ENCODE peak calls at places on chromosomes 5 and 9, in four cellular contexts. One of them, this sample, is unnamed. For H3K27me3, the result is how much of the 10 kb centered on the place peaks cover.

GRCh38 chr5:133222979-133223378 is 171.2 kb downstream of the HSPA4 start:
- DNase-seq in HCT116: no peak
- DNase-seq in stomach: no peak
- DNase-seq in CD8-positive, alpha-beta memory T cell: no peak
- DNase-seq in this sample: no peak

GRCh38 chr5:36305571-36306326 is 4.0 kb upstream of the RANBP3L start:
- DNase-seq in HCT116: peak
- DNase-seq in CD8-positive, alpha-beta memory T cell: peak
- DNase-seq in stomach: peak
- DNase-seq in this sample: no peak

GRCh38 chr5:59732806-59733205 is 160.7 kb downstream of the PDE4D start:
- DNase-seq in HCT116: no peak
- DNase-seq in CD8-positive, alpha-beta memory T cell: no peak
- DNase-seq in stomach: no peak
- DNase-seq in this sample: no peak

GRCh38 chr9:93958121-93958874 is 3.1 kb upstream of the BARX1 start:
- DNase-seq in stomach: no peak
- DNase-seq in CD8-positive, alpha-beta memory T cell: no peak
- DNase-seq in HCT116: no peak
- DNase-seq in this sample: no peak

GRCh38 chr5:58462154-58462553 is 2.3 kb upstream of the PLK2 start:
- DNase-seq in HCT116: peak
- DNase-seq in CD8-positive, alpha-beta memory T cell: no peak
- DNase-seq in stomach: no peak
- DNase-seq in this sample: no peak

GRCh38 chr5:137503456-137503855 is 4.3 kb upstream of the SPOCK1 start:
- DNase-seq in stomach: no peak
- DNase-seq in HCT116: no peak
- DNase-seq in CD8-positive, alpha-beta memory T cell: no peak
- DNase-seq in this sample: no peak

GRCh38 chr5:170508036-170508435 is 4.2 kb downstream of the KCNIP1 start:
- DNase-seq in HCT116: no peak
- DNase-seq in CD8-positive, alpha-beta memory T cell: no peak
- DNase-seq in stomach: no peak
- DNase-seq in this sample: peak

GRCh38 chr5:115480245-115480644 is 64.3 kb downstream of the FEM1C start:
- DNase-seq in HCT116: no peak
- DNase-seq in stomach: no peak
- DNase-seq in CD8-positive, alpha-beta memory T cell: no peak
- DNase-seq in this sample: no peak

GRCh38 chr5:52801329-52801728 is 13.6 kb downstream of the ITGA1 start:
- DNase-seq in HCT116: no peak
- DNase-seq in CD8-positive, alpha-beta memory T cell: no peak
- DNase-seq in stomach: no peak
- DNase-seq in this sample: no peak

GRCh38 chr9:97846347-97846746 is 6.7 kb upstream of the FOXE1 start:
- DNase-seq in CD8-positive, alpha-beta memory T cell: no peak
- DNase-seq in HCT116: no peak
- DNase-seq in stomach: no peak
- DNase-seq in this sample: no peak
- H3K27me3 ChIP-seq in CD8-positive, alpha-beta memory T cell: under half
- H3K27me3 ChIP-seq in HCT116: under half
- H3K27me3 ChIP-seq in stomach: under half
- H3K27me3 ChIP-seq in this sample: under half

DNA sequence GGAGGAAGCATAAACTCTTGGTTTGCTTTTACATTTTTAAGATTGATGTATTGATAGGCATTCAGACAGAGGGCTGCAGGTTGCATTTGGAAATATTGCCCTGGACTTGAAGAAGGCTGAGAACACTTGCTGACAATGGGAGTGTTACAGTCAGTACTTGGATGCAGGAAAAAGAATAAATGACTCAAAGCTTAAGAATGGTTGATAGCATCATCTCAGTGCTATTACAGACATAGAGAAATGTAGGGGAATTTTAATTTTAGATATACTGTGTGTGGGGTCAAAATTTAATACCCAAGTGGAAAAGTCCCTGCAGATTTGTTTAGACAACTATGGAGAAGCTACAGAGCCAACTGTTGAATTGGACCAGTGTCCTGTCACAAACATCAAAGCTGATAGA is 101.1 kb downstream of the ISL1 start:
- DNase-seq in HCT116: no peak
- DNase-seq in stomach: no peak
- DNase-seq in CD8-positive, alpha-beta memory T cell: no peak
- DNase-seq in this sample: no peak
- H3K27me3 ChIP-seq in HCT116: under half
- H3K27me3 ChIP-seq in stomach: under half
- H3K27me3 ChIP-seq in CD8-positive, alpha-beta memory T cell: under half
- H3K27me3 ChIP-seq in this sample: under half

GRCh38 chr9:133286523-133286922 is 11.5 kb upstream of the ABO start:
- DNase-seq in stomach: no peak
- DNase-seq in CD8-positive, alpha-beta memory T cell: no peak
- DNase-seq in HCT116: no peak
- DNase-seq in this sample: peak

GRCh38 chr9:133280387-133280786 is 5.4 kb upstream of the ABO start:
- DNase-seq in HCT116: no peak
- DNase-seq in stomach: no peak
- DNase-seq in CD8-positive, alpha-beta memory T cell: no peak
- DNase-seq in this sample: no peak

GRCh38 chr9:133284362-133284761 is 9.4 kb upstream of the ABO start:
- DNase-seq in CD8-positive, alpha-beta memory T cell: no peak
- DNase-seq in HCT116: no peak
- DNase-seq in stomach: no peak
- DNase-seq in this sample: no peak

GRCh38 chr9:133285252-133285775 is 10.3 kb upstream of the ABO start:
- DNase-seq in HCT116: no peak
- DNase-seq in stomach: no peak
- DNase-seq in CD8-positive, alpha-beta memory T cell: no peak
- DNase-seq in this sample: no peak

GRCh38 chr9:133282454-133283238 is 7.6 kb upstream of the ABO start:
- DNase-seq in stomach: peak
- DNase-seq in HCT116: no peak
- DNase-seq in CD8-positive, alpha-beta memory T cell: no peak
- DNase-seq in this sample: no peak
- H3K27me3 ChIP-seq in stomach: under half
- H3K27me3 ChIP-seq in HCT116: under half
- H3K27me3 ChIP-seq in CD8-positive, alpha-beta memory T cell: under half
- H3K27me3 ChIP-seq in this sample: under half

GRCh38 chr5:126402591-126402990 is 20.6 kb upstream of the GRAMD2B start:
- DNase-seq in CD8-positive, alpha-beta memory T cell: no peak
- DNase-seq in stomach: no peak
- DNase-seq in HCT116: no peak
- DNase-seq in this sample: no peak
- H3K27me3 ChIP-seq in CD8-positive, alpha-beta memory T cell: under half
- H3K27me3 ChIP-seq in stomach: under half
- H3K27me3 ChIP-seq in HCT116: under half
- H3K27me3 ChIP-seq in this sample: under half

GRCh38 chr5:181054138-181054537 is 14.1 kb downstream of the BTNL9 start:
- DNase-seq in HCT116: no peak
- DNase-seq in stomach: no peak
- DNase-seq in CD8-positive, alpha-beta memory T cell: no peak
- DNase-seq in this sample: no peak

GRCh38 chr5:181052928-181053759 is 13.1 kb downstream of the BTNL9 start:
- DNase-seq in stomach: no peak
- DNase-seq in CD8-positive, alpha-beta memory T cell: no peak
- DNase-seq in HCT116: no peak
- DNase-seq in this sample: no peak

GRCh38 chr5:181056431-181056830 is 16.4 kb downstream of the BTNL9 start:
- DNase-seq in HCT116: no peak
- DNase-seq in CD8-positive, alpha-beta memory T cell: no peak
- DNase-seq in stomach: no peak
- DNase-seq in this sample: no peak

GRCh38 chr5:181053760-181054122 is 13.7 kb downstream of the BTNL9 start:
- DNase-seq in CD8-positive, alpha-beta memory T cell: no peak
- DNase-seq in stomach: no peak
- DNase-seq in HCT116: no peak
- DNase-seq in this sample: no peak

DNA sequence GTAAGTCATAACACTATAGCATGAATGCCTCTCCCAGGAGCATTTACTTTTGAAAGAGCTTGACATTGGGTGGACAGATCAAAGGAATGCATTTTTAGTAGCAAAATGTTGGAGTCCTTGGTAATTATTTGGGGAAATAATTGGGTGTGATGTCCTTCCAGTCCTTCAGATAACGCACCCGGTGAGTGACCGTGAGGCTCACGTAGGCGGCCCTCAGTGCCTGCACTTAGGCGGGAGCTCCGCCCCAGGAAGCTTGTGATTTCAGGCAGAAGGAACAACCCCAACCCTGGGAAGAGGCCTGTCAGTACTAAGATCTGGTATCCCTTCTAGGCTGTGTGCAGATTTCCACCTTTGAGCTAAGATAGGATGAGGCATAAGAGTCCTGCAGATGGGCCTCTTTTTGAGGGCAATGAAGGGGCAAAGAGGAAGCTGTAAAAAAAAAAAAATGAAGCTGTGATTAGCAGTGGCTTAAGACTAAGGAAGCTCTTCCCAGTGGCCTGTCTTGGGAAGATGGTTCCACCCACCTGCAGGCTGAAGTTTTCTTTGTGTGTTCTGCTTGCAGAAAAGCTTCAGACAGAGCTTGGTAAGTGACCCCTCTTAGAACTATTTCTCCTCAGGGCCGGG is 14.9 kb downstream of the BTNL9 start:
- DNase-seq in HCT116: no peak
- DNase-seq in CD8-positive, alpha-beta memory T cell: no peak
- DNase-seq in stomach: no peak
- DNase-seq in this sample: no peak
- H3K27me3 ChIP-seq in HCT116: under half
- H3K27me3 ChIP-seq in CD8-positive, alpha-beta memory T cell: under half
- H3K27me3 ChIP-seq in stomach: under half
- H3K27me3 ChIP-seq in this sample: half or more

This sample was measured in kidney epithelial cell.